ENCODE peak calls at places on chromosomes 4 and X, in six cellular contexts. One of them, this sample, is unnamed.

GRCh38 chr4:134668237-134668636 is 466.6 kb upstream of the PABPC4L start:
- DNase-seq in omental fat pad: no peak
- DNase-seq in epithelial cell of prostate: no peak
- DNase-seq in choroid plexus epithelial cell: no peak
- DNase-seq in Ammon's horn: no peak
- DNase-seq in Right ventricle myocardium superior: no peak
- DNase-seq in this sample: no peak

GRCh38 chrX:150362599-150363481 is at the start of gene MAMLD1:
- DNase-seq in Right ventricle myocardium superior: peak
- DNase-seq in omental fat pad: no peak
- DNase-seq in choroid plexus epithelial cell: peak
- DNase-seq in Ammon's horn: peak
- DNase-seq in epithelial cell of prostate: no peak
- DNase-seq in this sample: peak

GRCh38 chr4:153064571-153064970 is 128.4 kb downstream of the FHDC1 start:
- DNase-seq in Ammon's horn: no peak
- DNase-seq in epithelial cell of prostate: no peak
- DNase-seq in omental fat pad: no peak
- DNase-seq in Right ventricle myocardium superior: no peak
- DNase-seq in choroid plexus epithelial cell: no peak
- DNase-seq in this sample: no peak

GRCh38 chr4:98166025-98166730 is 22.9 kb upstream of the STPG2 start:
- DNase-seq in choroid plexus epithelial cell: peak
- DNase-seq in Ammon's horn: no peak
- DNase-seq in omental fat pad: no peak
- DNase-seq in Right ventricle myocardium superior: peak
- DNase-seq in epithelial cell of prostate: peak
- DNase-seq in this sample: no peak

GRCh38 chrX:111585337-111585736 is 73.9 kb downstream of the SERTM2 start:
- DNase-seq in Ammon's horn: no peak
- DNase-seq in Right ventricle myocardium superior: no peak
- DNase-seq in choroid plexus epithelial cell: no peak
- DNase-seq in epithelial cell of prostate: no peak
- DNase-seq in omental fat pad: no peak
- DNase-seq in this sample: no peak

GRCh38 chr4:64784125-64784524 is 374.9 kb upstream of the TECRL start:
- DNase-seq in choroid plexus epithelial cell: peak
- DNase-seq in epithelial cell of prostate: peak
- DNase-seq in Right ventricle myocardium superior: no peak
- DNase-seq in Ammon's horn: no peak
- DNase-seq in omental fat pad: no peak
- DNase-seq in this sample: no peak

GRCh38 chr4:15893967-15894366 is 44.6 kb downstream of the FGFBP1 start:
- DNase-seq in Right ventricle myocardium superior: no peak
- DNase-seq in choroid plexus epithelial cell: peak
- DNase-seq in omental fat pad: no peak
- DNase-seq in epithelial cell of prostate: peak
- DNase-seq in Ammon's horn: no peak
- DNase-seq in this sample: no peak

GRCh38 chrX:151973851-151974335 is 583 bp downstream of the GABRE start:
- DNase-seq in choroid plexus epithelial cell: peak
- DNase-seq in Ammon's horn: no peak
- DNase-seq in epithelial cell of prostate: no peak
- DNase-seq in omental fat pad: no peak
- DNase-seq in Right ventricle myocardium superior: peak
- DNase-seq in this sample: no peak

GRCh38 chr4:15042529-15043167 is 40.4 kb downstream of the CPEB2 start:
- DNase-seq in epithelial cell of prostate: no peak
- DNase-seq in omental fat pad: no peak
- DNase-seq in Ammon's horn: no peak
- DNase-seq in Right ventricle myocardium superior: no peak
- DNase-seq in choroid plexus epithelial cell: peak
- DNase-seq in this sample: no peak

This sample was measured in DND-41.